ENCODE peak calls at places on chromosome 6, in four cellular contexts. One of them, this sample, is unnamed.

GRCh38 chr6:134964451-134965203 is 14.7 kb upstream of the ALDH8A1 start:
- DNase-seq in sciatic nerve: no peak
- DNase-seq in right lobe of liver: no peak
- DNase-seq in activated CD8-positive, alpha-beta memory T cell treated with anti-CD3 and anti-CD28 coated beads, Interleukin-2, amount 10 ng/mL, durations not matched to agents 7 days and 5 days: no peak
- DNase-seq in this sample: no peak

GRCh38 chr6:57324538-57324937 is 7.1 kb downstream of the PRIM2 start:
- DNase-seq in sciatic nerve: no peak
- DNase-seq in right lobe of liver: no peak
- DNase-seq in activated CD8-positive, alpha-beta memory T cell treated with anti-CD3 and anti-CD28 coated beads, Interleukin-2, amount 10 ng/mL, durations not matched to agents 7 days and 5 days: no peak
- DNase-seq in this sample: no peak

GRCh38 chr6:10521104-10521808 is at the start of gene GCNT2:
- DNase-seq in sciatic nerve: no peak
- DNase-seq in right lobe of liver: no peak
- DNase-seq in activated CD8-positive, alpha-beta memory T cell treated with anti-CD3 and anti-CD28 coated beads, Interleukin-2, amount 10 ng/mL, durations not matched to agents 7 days and 5 days: no peak
- DNase-seq in this sample: peak

GRCh38 chr6:53517021-53517420 is 27.9 kb downstream of the GCLC start:
- DNase-seq in sciatic nerve: no peak
- DNase-seq in right lobe of liver: no peak
- DNase-seq in activated CD8-positive, alpha-beta memory T cell treated with anti-CD3 and anti-CD28 coated beads, Interleukin-2, amount 10 ng/mL, durations not matched to agents 7 days and 5 days: no peak
- DNase-seq in this sample: peak

GRCh38 chr6:2857580-2858337 is 16.1 kb upstream of the SERPINB1 start:
- DNase-seq in sciatic nerve: no peak
- DNase-seq in right lobe of liver: no peak
- DNase-seq in activated CD8-positive, alpha-beta memory T cell treated with anti-CD3 and anti-CD28 coated beads, Interleukin-2, amount 10 ng/mL, durations not matched to agents 7 days and 5 days: peak
- DNase-seq in this sample: peak

GRCh38 chr6:106448000-106448426 is 87.5 kb downstream of the CRYBG1 start:
- DNase-seq in sciatic nerve: no peak
- DNase-seq in right lobe of liver: no peak
- DNase-seq in activated CD8-positive, alpha-beta memory T cell treated with anti-CD3 and anti-CD28 coated beads, Interleukin-2, amount 10 ng/mL, durations not matched to agents 7 days and 5 days: peak
- DNase-seq in this sample: no peak

GRCh38 chr6:47126647-47127339 is 84.7 kb upstream of the ADGRF1 start:
- DNase-seq in sciatic nerve: no peak
- DNase-seq in right lobe of liver: no peak
- DNase-seq in activated CD8-positive, alpha-beta memory T cell treated with anti-CD3 and anti-CD28 coated beads, Interleukin-2, amount 10 ng/mL, durations not matched to agents 7 days and 5 days: no peak
- DNase-seq in this sample: peak

GRCh38 chr6:150537481-150537880 is 62.2 kb upstream of the PLEKHG1 start:
- DNase-seq in sciatic nerve: no peak
- DNase-seq in right lobe of liver: no peak
- DNase-seq in activated CD8-positive, alpha-beta memory T cell treated with anti-CD3 and anti-CD28 coated beads, Interleukin-2, amount 10 ng/mL, durations not matched to agents 7 days and 5 days: no peak
- DNase-seq in this sample: no peak

GRCh38 chr6:103236923-103237322 is 1622.8 kb downstream of the HACE1 start:
- DNase-seq in sciatic nerve: no peak
- DNase-seq in right lobe of liver: no peak
- DNase-seq in activated CD8-positive, alpha-beta memory T cell treated with anti-CD3 and anti-CD28 coated beads, Interleukin-2, amount 10 ng/mL, durations not matched to agents 7 days and 5 days: no peak
- DNase-seq in this sample: no peak

GRCh38 chr6:122012576-122012975 is 386.9 kb upstream of the HSF2 start:
- DNase-seq in sciatic nerve: no peak
- DNase-seq in right lobe of liver: no peak
- DNase-seq in activated CD8-positive, alpha-beta memory T cell treated with anti-CD3 and anti-CD28 coated beads, Interleukin-2, amount 10 ng/mL, durations not matched to agents 7 days and 5 days: no peak
- DNase-seq in this sample: no peak

GRCh38 chr6:90190752-90191393 is 105.8 kb downstream of the BACH2 start:
- DNase-seq in sciatic nerve: no peak
- DNase-seq in right lobe of liver: no peak
- DNase-seq in activated CD8-positive, alpha-beta memory T cell treated with anti-CD3 and anti-CD28 coated beads, Interleukin-2, amount 10 ng/mL, durations not matched to agents 7 days and 5 days: no peak
- DNase-seq in this sample: no peak

GRCh38 chr6:154057098-154057497 is 18.1 kb downstream of the OPRM1 start:
- DNase-seq in sciatic nerve: no peak
- DNase-seq in right lobe of liver: no peak
- DNase-seq in activated CD8-positive, alpha-beta memory T cell treated with anti-CD3 and anti-CD28 coated beads, Interleukin-2, amount 10 ng/mL, durations not matched to agents 7 days and 5 days: no peak
- DNase-seq in this sample: no peak